ENCODE peak calls at places on chromosomes 12 and 14, in five cellular contexts. S is uterus, M is testis, E is ascending aorta, O is progenitor cell of endocrine pancreas. Z is an unnamed sample.

GRCh38 chr14:43894534-43894933 is 612.5 kb downstream of the FSCB start:
- DNase-seq in M (no peak), S (no peak), E (no peak), O (no peak), Z (no peak)

GRCh38 chr14:101024686-101025085 is 121.2 kb upstream of the RTL1 start:
- DNase-seq in E (no peak), S (peak), M (no peak), O (no peak), Z (peak)

GRCh38 chr14:75369506-75369905 is 58.3 kb upstream of the JDP2 start:
- DNase-seq in S (no peak), M (no peak), O (no peak), E (no peak), Z (no peak)

GRCh38 chr12:110704750-110705149 is 15.8 kb upstream of the HVCN1 start:
- DNase-seq in E (no peak), M (no peak), S (no peak), O (peak), Z (no peak)

GRCh38 chr12:51721281-51721940 is 127.1 kb downstream of the FIGNL2 start:
- DNase-seq in S (no peak), O (peak), M (peak), E (no peak), Z (peak)

GRCh38 chr14:56299306-56299984 is 181.2 kb downstream of the PELI2 start:
- DNase-seq in S (no peak), O (no peak), E (no peak), M (no peak), Z (no peak)

GRCh38 chr12:68746572-68747180 is 700 bp downstream of the SLC35E3 start:
- DNase-seq in M (peak), E (peak), S (peak), O (peak), Z (peak)

GRCh38 chr12:128969480-128970055 is 116.3 kb downstream of the GLT1D1 start:
- DNase-seq in O (peak), S (no peak), E (no peak), M (peak), Z (no peak)

GRCh38 chr14:22748188-22748587 is 18.3 kb upstream of the OXA1L start:
- DNase-seq in S (no peak), O (no peak), E (no peak), M (no peak), Z (no peak)

GRCh38 chr12:110995016-110995415 is 74.6 kb upstream of the MYL2 start:
- DNase-seq in E (no peak), S (no peak), O (no peak), M (no peak), Z (no peak)

GRCh38 chr12:124916370-124917134 is 2.1 kb upstream of the UBC start:
- DNase-seq in S (peak), M (peak), O (no peak), E (peak), Z (peak)

GRCh38 chr14:59483360-59483759 is 848 bp downstream of the L3HYPDH start:
- DNase-seq in O (no peak), E (no peak), M (no peak), S (no peak), Z (no peak)

GRCh38 chr12:131902332-131903241 is 8.2 kb downstream of the ULK1 start:
- DNase-seq in S (no peak), M (no peak), E (no peak), O (no peak), Z (peak)

GRCh38 chr12:95805864-95806669 is 15.5 kb upstream of the NTN4 start:
- DNase-seq in O (no peak), M (no peak), S (no peak), E (no peak), Z (no peak)

GRCh38 chr12:66154776-66155175 is 15.0 kb downstream of the TMBIM4 start:
- DNase-seq in M (no peak), E (no peak), O (no peak), S (no peak), Z (no peak)

GRCh38 chr12:42166501-42166900 is 21.8 kb upstream of the GXYLT1 start:
- DNase-seq in M (no peak), S (no peak), O (no peak), E (no peak), Z (no peak)

GRCh38 chr14:80223696-80224465 is 12.6 kb upstream of the DIO2 start:
- DNase-seq in S (no peak), M (no peak), O (no peak), E (no peak), Z (no peak)

GRCh38 chr12:5451251-5451650 is 19.3 kb downstream of the NTF3 start:
- DNase-seq in O (no peak), M (no peak), S (no peak), E (no peak), Z (no peak)

Z was measured in sigmoid colon.